ENCODE peak calls at places on chromosomes 3 and 15, in five cellular contexts. D, K, E, X and I are unnamed samples.
A peak's percentile ranks its signal among the peaks of the same experiment; 100 is the strongest.

GRCh38 chr3:46213201-46213600 is 5.1 kb upstream of the CCR1 start:
- DNase-seq in D (no peak), K (no peak), E (no peak), X (no peak), I (no peak)

GRCh38 chr15:60442763-60443162 is 36.2 kb downstream of the ICE2 start:
- DNase-seq in D (no peak), K (peak; percentile 50), E (no peak), X (no peak), I (no peak)

GRCh38 chr3:50450135-50450911 is 53.1 kb downstream of the CACNA2D2 start:
- DNase-seq in D (peak; percentile 55), K (peak; percentile 78), E (no peak), X (no peak), I (peak; percentile 99)

GRCh38 chr3:55162031-55162784 is 234.3 kb upstream of the LRTM1 start:
- DNase-seq in D (peak; percentile 69), K (peak; percentile 81), E (no peak), X (no peak), I (no peak)

GRCh38 chr3:47406762-47407149 is 25.9 kb downstream of the PTPN23 start:
- DNase-seq in D (no peak), K (no peak), E (no peak), X (no peak), I (no peak)

GRCh38 chr15:64019764-64020163 is 26.5 kb downstream of the DAPK2 start:
- DNase-seq in D (no peak), K (no peak), E (no peak), X (no peak), I (no peak)

GRCh38 chr3:152638707-152639450 is 196.1 kb upstream of the P2RY1 start:
- DNase-seq in D (no peak), K (peak; percentile 16), E (no peak), X (peak; percentile 46), I (no peak)

GRCh38 chr3:178850452-178851166 is 221.0 kb downstream of the ZMAT3 start:
- DNase-seq in D (no peak), K (no peak), E (no peak), X (no peak), I (no peak)

GRCh38 chr15:92845109-92845508 is 55.0 kb upstream of the CHD2 start:
- DNase-seq in D (no peak), K (peak; percentile 45), E (peak; percentile 41), X (no peak), I (no peak)

GRCh38 chr3:49020335-49021212 is 1.3 kb upstream of the NDUFAF3 start:
- DNase-seq in D (no peak), K (no peak), E (peak; percentile 76), X (peak; percentile 50), I (peak; percentile 79)

GRCh38 chr15:74726774-74727164 is 1.4 kb upstream of the CYP1A1 start:
- DNase-seq in D (no peak), K (no peak), E (no peak), X (no peak), I (no peak)

GRCh38 chr3:48222616-48223513 is at the start of gene CAMP:
- DNase-seq in D (no peak), K (peak; percentile 10), E (peak; percentile 84), X (peak; percentile 46), I (peak; percentile 97)

GRCh38 chr3:169812124-169812843 is 386 bp upstream of the LRRIQ4 start:
- DNase-seq in D (peak; percentile 12), K (peak; percentile 76), E (peak; percentile 82), X (peak; percentile 62), I (peak; percentile 57)

DNA sequence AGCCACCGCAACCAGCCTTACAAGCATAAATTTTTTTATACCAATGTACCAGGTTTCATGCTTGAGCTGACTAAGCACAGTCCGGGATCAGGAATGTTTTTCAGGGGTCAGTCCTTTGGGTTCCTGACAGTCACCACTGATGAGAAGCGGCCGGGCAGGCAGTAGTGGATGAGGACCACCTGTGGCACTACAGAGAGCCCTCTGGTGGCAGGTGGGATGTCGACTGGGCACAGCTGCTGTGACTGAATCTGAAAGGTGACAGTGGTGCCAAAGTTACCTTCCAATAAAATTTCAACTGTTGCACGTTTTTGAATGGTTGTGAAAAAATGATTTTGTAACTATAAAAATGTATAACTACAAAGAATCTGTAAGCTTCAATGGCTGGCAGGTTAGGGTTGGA is 34.0 kb downstream of the TPRA1 start:
- DNase-seq in D (no peak), K (no peak), E (no peak), X (no peak), I (no peak)
- TF ChIP-seq CTCF in D (peak; percentile 8), K (peak; percentile 18), E (no peak), X (no peak), I (no peak)

GRCh38 chr15:68602484-68603240 is 23.9 kb downstream of the CORO2B start:
- DNase-seq in D (no peak), K (no peak), E (no peak), X (no peak), I (no peak)
- TF ChIP-seq CTCF in D (no peak), K (no peak), E (no peak), X (no peak), I (no peak)

DNA sequence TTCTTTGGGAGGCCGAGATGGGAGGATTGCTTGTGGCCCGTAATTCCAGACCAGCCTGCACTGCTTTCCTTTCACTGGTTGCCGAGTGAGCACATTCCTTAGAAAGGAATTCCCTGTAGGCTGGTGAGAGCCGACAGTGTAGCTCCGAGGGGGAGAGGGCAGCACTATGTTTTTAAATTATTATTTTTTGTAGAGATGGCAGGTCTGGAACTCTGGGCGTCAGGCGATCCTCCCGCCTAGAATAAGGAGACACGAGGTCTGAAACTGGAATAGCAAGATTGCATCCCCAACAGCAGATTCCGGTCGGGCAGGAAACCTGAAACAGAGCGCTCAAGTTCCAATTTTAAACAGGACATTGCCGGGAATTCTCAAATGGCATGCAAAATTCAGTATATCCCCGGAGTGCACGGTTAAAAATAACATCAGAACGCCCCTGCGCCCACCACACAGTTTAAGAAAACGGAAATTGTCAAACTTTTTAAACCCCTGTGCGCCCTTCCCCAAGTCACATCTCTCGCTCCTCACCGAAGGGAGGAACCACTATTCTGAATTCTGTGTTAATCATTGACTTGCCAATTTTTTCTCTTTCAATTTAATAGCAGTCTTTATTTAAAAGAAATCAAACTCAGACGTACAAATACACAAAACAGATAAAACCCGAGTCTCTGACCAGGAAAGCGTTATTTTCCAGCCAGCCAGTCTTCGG is 637 bp upstream of the RNU5B-1 start:
- DNase-seq in D (no peak), K (peak; percentile 56), E (no peak), X (peak; percentile 74), I (peak; percentile 74)
- TF ChIP-seq CTCF in D (no peak), K (no peak), E (no peak), X (no peak), I (peak; percentile 94)

DNA sequence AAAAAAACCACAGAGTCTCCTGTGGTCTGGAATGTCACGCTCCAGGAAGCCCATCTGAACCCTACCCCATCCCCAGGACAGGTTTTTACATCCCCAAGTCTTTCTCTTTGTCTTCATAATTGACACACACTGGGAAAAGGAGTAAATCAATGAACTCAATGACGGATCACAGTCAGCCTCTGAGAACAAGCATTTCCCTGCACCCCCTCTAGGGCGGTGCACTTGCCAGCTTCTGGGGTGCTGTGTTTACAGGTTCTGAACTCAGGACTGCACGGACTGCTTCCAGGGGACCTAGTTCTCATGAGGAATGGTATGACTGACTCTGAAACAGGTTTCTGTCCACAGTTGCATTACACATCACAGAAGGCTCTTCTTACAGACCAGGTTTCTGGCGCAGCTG is 81.1 kb downstream of the NUP210 start:
- DNase-seq in D (no peak), K (no peak), E (no peak), X (no peak), I (no peak)
- TF ChIP-seq CTCF in D (no peak), K (no peak), E (no peak), X (no peak), I (no peak)

DNA sequence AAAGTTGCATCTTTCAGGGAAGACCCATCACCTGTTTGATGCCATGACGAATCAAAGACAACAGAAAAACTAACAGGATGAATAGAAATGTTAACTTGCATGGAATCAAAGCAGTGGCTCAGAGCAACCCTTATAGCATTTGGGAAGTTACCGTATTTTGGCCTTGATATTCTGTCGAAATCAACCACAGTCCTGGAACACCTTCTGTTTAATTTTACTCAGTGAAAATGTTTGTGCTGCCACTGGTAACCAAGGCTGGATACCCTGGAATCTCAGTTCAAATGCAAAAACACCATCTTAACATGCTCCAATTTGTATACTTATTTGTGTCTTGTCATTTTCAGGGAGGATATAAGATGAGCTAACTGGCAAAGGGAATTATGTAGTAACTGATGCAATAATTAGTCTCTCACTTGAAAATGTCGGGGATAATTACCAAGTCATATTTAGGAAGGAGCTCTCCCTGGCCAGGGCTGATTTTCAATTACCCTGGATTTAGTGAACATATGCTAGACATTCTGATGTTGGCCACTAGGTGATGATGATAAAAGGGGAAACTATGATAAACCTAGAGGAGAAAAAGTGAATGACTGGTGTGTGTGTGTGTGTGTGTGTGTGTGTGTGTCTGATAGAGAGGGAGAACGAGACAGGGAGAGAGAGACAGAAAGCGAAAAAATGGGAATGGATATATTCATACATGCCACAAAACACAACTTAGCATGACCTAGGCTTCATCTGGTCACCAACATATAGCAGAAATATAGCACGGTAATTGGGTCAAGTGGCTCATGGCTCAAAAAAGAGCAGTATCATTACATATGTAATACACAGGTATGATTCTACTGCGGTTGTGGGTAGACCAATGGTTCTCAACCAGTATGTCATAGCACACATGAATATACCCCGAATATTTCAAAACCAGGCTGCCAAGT is 19.0 kb upstream of the PRICKLE2 start:
- DNase-seq in D (no peak), K (peak; percentile 35), E (no peak), X (no peak), I (no peak)
- TF ChIP-seq CTCF in D (peak; percentile 41), K (peak; percentile 32), E (no peak), X (no peak), I (no peak)

GRCh38 chr3:68999605-69000004 is 13.9 kb downstream of the EOGT start:
- DNase-seq in D (no peak), K (no peak), E (no peak), X (no peak), I (no peak)

GRCh38 chr3:68996356-68996995 is 17.0 kb downstream of the EOGT start:
- DNase-seq in D (no peak), K (peak; percentile 61), E (no peak), X (no peak), I (no peak)

DNA sequence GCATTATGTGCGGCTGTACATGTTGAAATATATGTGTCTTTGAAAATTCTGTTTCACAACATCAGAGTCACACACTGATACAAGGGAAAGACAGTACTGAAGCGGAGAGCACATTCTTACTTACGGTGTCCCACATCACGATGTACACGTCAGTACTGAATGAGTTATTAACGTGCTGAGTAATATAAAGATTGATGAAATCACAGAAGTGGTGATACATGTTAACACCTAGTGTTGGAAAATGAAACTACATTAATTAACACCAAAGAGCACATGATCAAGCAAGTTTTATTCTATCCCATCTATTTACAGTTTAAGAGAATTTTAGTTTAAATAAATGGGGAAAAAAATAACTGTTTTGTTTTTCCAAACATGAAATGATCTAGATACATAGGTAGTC is 15.6 kb downstream of the EOGT start:
- DNase-seq in D (no peak), K (no peak), E (no peak), X (no peak), I (no peak)
- TF ChIP-seq CTCF in D (no peak), K (no peak), E (no peak), X (no peak), I (peak; percentile 50)

GRCh38 chr15:42220216-42220615 is 12.1 kb upstream of the VPS39 start:
- DNase-seq in D (no peak), K (no peak), E (no peak), X (no peak), I (no peak)
- TF ChIP-seq CTCF in D (no peak), K (no peak), E (no peak), X (no peak), I (no peak)

GRCh38 chr3:153670577-153670976 is 450.6 kb upstream of the ARHGEF26 start:
- DNase-seq in D (no peak), K (no peak), E (no peak), X (no peak), I (no peak)
- TF ChIP-seq CTCF in D (no peak), K (no peak), E (no peak), X (no peak), I (no peak)